ENCODE peak calls at places on chromosome 14, in eight cellular contexts. Q is spleen, O is sigmoid colon, M is OCI-LY7, B is Caco-2, J is choroid plexus epithelial cell, G is fibroblast of the aortic adventitia, R is foreskin fibroblast. K is an unnamed sample.
A peak's percentile ranks its signal among the peaks of the same experiment; 100 is the strongest.

GRCh38 chr14:99527427-99528076 is 46.3 kb downstream of the CCNK start:
- DNase-seq in Q (no peak), O (no peak), M (no peak), B (no peak), J (no peak), G (no peak), R (no peak), K (no peak)

GRCh38 chr14:51205486-51205885 is 34.6 kb upstream of the TMX1 start:
- DNase-seq in Q (no peak), O (no peak), M (no peak), B (no peak), J (peak; percentile 32), G (no peak), R (no peak), K (no peak)

GRCh38 chr14:63134801-63135200 is 69.4 kb upstream of the RHOJ start:
- DNase-seq in Q (no peak), O (no peak), M (no peak), B (no peak), J (peak; percentile 35), G (peak; percentile 14), R (no peak), K (no peak)

GRCh38 chr14:31489680-31490079 is 1.8 kb upstream of the GPR33 start:
- DNase-seq in Q (no peak), O (no peak), M (peak; percentile 61), B (no peak), J (no peak), G (no peak), R (no peak), K (peak; percentile 16)

GRCh38 chr14:102969060-102969791 is 46.8 kb downstream of the AMN start:
- DNase-seq in Q (peak; percentile 63), O (no peak), M (no peak), B (no peak), J (no peak), G (no peak), R (no peak), K (no peak)

GRCh38 chr14:99062216-99062615 is 209.8 kb downstream of the BCL11B start:
- DNase-seq in Q (no peak), O (no peak), M (no peak), B (no peak), J (no peak), G (no peak), R (no peak), K (no peak)

GRCh38 chr14:83196235-83196634 is 1662.6 kb upstream of the SEL1L start:
- DNase-seq in Q (no peak), O (no peak), M (no peak), B (no peak), J (peak; percentile 44), G (no peak), R (no peak), K (no peak)

GRCh38 chr14:48580692-48581091 is 905.3 kb upstream of the MDGA2 start:
- DNase-seq in Q (no peak), O (no peak), M (no peak), B (no peak), J (no peak), G (no peak), R (no peak), K (no peak)

GRCh38 chr14:25537846-25538455 is 488.0 kb upstream of the STXBP6 start:
- DNase-seq in Q (no peak), O (no peak), M (peak; percentile 30), B (peak; percentile 71), J (peak; percentile 2), G (no peak), R (no peak), K (peak; percentile 0)

GRCh38 chr14:52068741-52069616 is at the start of gene NID2:
- DNase-seq in Q (peak; percentile 81), O (peak; percentile 97), M (no peak), B (no peak), J (peak; percentile 97), G (peak; percentile 97), R (peak; percentile 97), K (peak; percentile 31)

GRCh38 chr14:91882776-91883175 is 15.4 kb upstream of the TC2N start:
- DNase-seq in Q (no peak), O (no peak), M (no peak), B (no peak), J (no peak), G (no peak), R (no peak), K (no peak)

GRCh38 chr14:94653321-94653720 is 41.1 kb downstream of the SERPINA3 start:
- DNase-seq in Q (no peak), O (peak; percentile 26), M (no peak), B (no peak), J (no peak), G (no peak), R (no peak), K (no peak)

GRCh38 chr14:24299255-24300191 is at the start of the genes DHRS1 and NOP9:
- DNase-seq in Q (peak; percentile 98), O (peak; percentile 96), M (peak; percentile 94), B (peak; percentile 89), J (peak; percentile 89), G (peak; percentile 85), R (peak; percentile 86), K (peak; percentile 94)
- TF ChIP-seq CTCF in Q (no peak), O (no peak), M (no peak), B (no peak), J (no peak), G (no peak), R (no peak), K (no peak)

GRCh38 chr14:75431011-75431410 is 3.2 kb downstream of the JDP2 start:
- DNase-seq in Q (no peak), O (no peak), M (no peak), B (no peak), J (no peak), G (no peak), R (no peak), K (no peak)
- H3K4me3 ChIP-seq in Q (peak overlapping the region; percentile 73), O (no peak overlapping the region), M (peak overlapping the region; percentile 90), B (no peak overlapping the region), J (no peak overlapping the region), G (peak overlapping the region; percentile 80), R (peak overlapping the region; percentile 81), K (no peak overlapping the region)

GRCh38 chr14:68655961-68656360 is 136.9 kb downstream of the ZFP36L1 start:
- DNase-seq in Q (no peak), O (no peak), M (peak; percentile 27), B (peak; percentile 48), J (no peak), G (no peak), R (no peak), K (peak; percentile 14)
- TF ChIP-seq CTCF in Q (no peak), O (no peak), M (peak; percentile 33), B (peak; percentile 36), J (peak; percentile 26), G (peak; percentile 5), R (peak; percentile 6), K (peak; percentile 11)

GRCh38 chr14:34018564-34019244 is 67.8 kb upstream of the EGLN3 start:
- DNase-seq in Q (no peak), O (peak; percentile 80), M (no peak), B (no peak), J (peak; percentile 31), G (peak; percentile 34), R (no peak), K (peak; percentile 57)
- H3K4me3 ChIP-seq in Q (peak overlapping the region; percentile 19), O (no peak overlapping the region), M (no peak overlapping the region), B (no peak overlapping the region), J (no peak overlapping the region), G (peak overlapping the region; percentile 25), R (no peak overlapping the region), K (peak overlapping the region; percentile 49)

GRCh38 chr14:22106700-22107697 is 433.4 kb upstream of the OR4E1 start:
- DNase-seq in Q (no peak), O (no peak), M (no peak), B (no peak), J (no peak), G (no peak), R (no peak), K (no peak)
- TF ChIP-seq CTCF in Q (no peak), O (no peak), M (no peak), B (no peak), J (no peak), G (no peak), R (no peak), K (no peak)

DNA sequence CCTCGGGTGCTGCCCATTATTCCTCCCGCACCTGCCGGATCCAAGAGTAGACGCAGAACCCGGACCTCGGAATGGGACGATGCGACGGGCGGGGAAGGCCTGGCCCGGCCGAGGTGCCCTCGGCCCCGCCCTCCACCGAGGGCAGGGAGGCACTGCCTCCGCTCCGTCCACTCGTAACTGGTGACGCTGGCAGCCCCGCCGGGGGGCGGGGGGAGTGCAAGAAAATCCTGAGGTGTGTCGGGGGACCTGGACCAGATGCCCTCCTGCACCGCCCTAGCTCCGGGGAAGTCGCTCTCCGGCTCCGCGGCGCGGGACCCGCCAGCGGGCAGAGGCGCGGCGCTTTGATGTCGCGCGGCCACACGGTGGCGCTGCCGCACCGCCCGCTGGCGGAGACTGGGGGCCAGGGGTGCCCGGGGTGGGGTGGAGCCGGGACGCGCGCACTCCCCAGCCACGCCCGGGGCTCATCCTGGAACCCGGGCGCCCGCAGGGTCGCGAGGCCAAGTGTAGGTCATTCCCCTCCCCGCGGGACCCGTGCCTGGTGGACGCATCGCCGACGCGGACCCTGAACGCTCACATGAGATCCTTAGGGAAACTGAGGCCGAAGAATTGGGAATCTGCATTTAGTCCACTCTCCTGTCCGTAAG is 202.8 kb downstream of the TTC8 start:
- DNase-seq in Q (peak; percentile 91), O (peak; percentile 71), M (peak; percentile 49), B (no peak), J (peak; percentile 42), G (peak; percentile 31), R (peak; percentile 43), K (peak; percentile 68)
- H3K4me3 ChIP-seq in Q (peak overlapping the region; percentile 59), O (peak overlapping the region; percentile 26), M (peak overlapping the region; percentile 61), B (peak overlapping the region; percentile 55), J (peak overlapping the region; percentile 70), G (peak overlapping the region; percentile 67), R (peak overlapping the region; percentile 53), K (peak overlapping the region; percentile 72)

GRCh38 chr14:22651586-22651985 is 7.4 kb upstream of the OR6J1 start:
- DNase-seq in Q (no peak), O (no peak), M (no peak), B (no peak), J (no peak), G (no peak), R (no peak), K (no peak)
- TF ChIP-seq CTCF in Q (no peak), O (no peak), M (no peak), B (no peak), J (no peak), G (no peak), R (no peak), K (no peak)

GRCh38 chr14:105423488-105424195 is 4.0 kb downstream of the MTA1 start:
- DNase-seq in Q (no peak), O (no peak), M (no peak), B (no peak), J (no peak), G (no peak), R (no peak), K (no peak)

GRCh38 chr14:105420976-105421674 is 1.5 kb downstream of the MTA1 start:
- DNase-seq in Q (no peak), O (no peak), M (no peak), B (no peak), J (no peak), G (no peak), R (no peak), K (no peak)

GRCh38 chr14:105422695-105423487 is 3.3 kb downstream of the MTA1 start:
- DNase-seq in Q (no peak), O (no peak), M (no peak), B (no peak), J (no peak), G (no peak), R (no peak), K (no peak)

GRCh38 chr14:105420141-105420975 is 731 bp downstream of the MTA1 start:
- DNase-seq in Q (no peak), O (no peak), M (peak; percentile 19), B (no peak), J (no peak), G (no peak), R (no peak), K (no peak)

GRCh38 chr14:105421723-105422615 is 2.3 kb downstream of the MTA1 start:
- DNase-seq in Q (no peak), O (no peak), M (no peak), B (no peak), J (no peak), G (no peak), R (no peak), K (peak; percentile 30)
- H3K4me3 ChIP-seq in Q (peak overlapping the region; percentile 76), O (no peak overlapping the region), M (peak overlapping the region; percentile 100), B (no peak overlapping the region), J (peak overlapping the region; percentile 71), G (peak overlapping the region; percentile 80), R (peak overlapping the region; percentile 79), K (peak overlapping the region; percentile 91)